ENCODE peak calls at places on chromosomes 13 and 19, in six cellular contexts. U is upper lobe of left lung, E is uterus, A is right lobe of liver, M is body of pancreas, I is lower leg skin. Y is an unnamed sample.

GRCh38 chr13:32036131-32036695 is 4.6 kb downstream of the FRY start:
- DNase-seq in A (no peak), U (peak; percentile 51), M (no peak), I (no peak), E (no peak), Y (no peak)

GRCh38 chr19:778910-779653 is 18.2 kb upstream of the PTBP1 start:
- DNase-seq in U (peak; percentile 63), A (no peak), I (peak; percentile 84), M (peak; percentile 50), E (peak; percentile 49), Y (peak; percentile 79)

GRCh38 chr13:23956106-23956505 is 58.8 kb upstream of the C1QTNF9B start:
- DNase-seq in M (no peak), E (no peak), U (no peak), I (no peak), A (no peak), Y (no peak)

GRCh38 chr19:52962394-52963228 is at the start of gene ZNF816:
- DNase-seq in U (peak; percentile 98), I (peak; percentile 98), A (peak; percentile 97), E (peak; percentile 99), M (peak; percentile 98), Y (peak; percentile 98)

GRCh38 chr19:12722566-12723382 is 958 bp downstream of the TNPO2 start:
- DNase-seq in M (peak; percentile 99), A (peak; percentile 98), I (peak; percentile 98), U (peak; percentile 98), E (peak; percentile 94), Y (peak; percentile 97)

GRCh38 chr19:17210296-17210695 is 4.9 kb upstream of the USE1 start:
- DNase-seq in E (no peak), M (no peak), I (no peak), A (no peak), U (no peak), Y (no peak)

GRCh38 chr19:5048727-5049553 is 80.0 kb downstream of the KDM4B start:
- DNase-seq in A (no peak), M (peak; percentile 79), I (peak; percentile 55), E (peak; percentile 61), U (no peak), Y (peak; percentile 96)

GRCh38 chr19:12786149-12786870 is 5.0 kb upstream of the JUNB start:
- DNase-seq in E (no peak), M (peak; percentile 96), U (peak; percentile 93), I (peak; percentile 74), A (peak; percentile 74), Y (no peak)

GRCh38 chr19:45615795-45616708 is 14.0 kb upstream of the GPR4 start:
- DNase-seq in U (peak; percentile 79), E (peak; percentile 66), M (peak; percentile 97), A (peak; percentile 80), I (peak; percentile 44), Y (peak; percentile 68)

GRCh38 chr19:35408284-35409171 is 37.7 kb downstream of the GPR42 start:
- DNase-seq in E (no peak), M (no peak), I (no peak), A (no peak), U (no peak), Y (no peak)

GRCh38 chr19:44640518-44640917 is 3.2 kb upstream of the PVR start:
- DNase-seq in A (peak; percentile 20), I (no peak), U (no peak), M (no peak), E (no peak), Y (no peak)

GRCh38 chr19:19533826-19534225 is 4.2 kb upstream of the CILP2 start:
- DNase-seq in A (no peak), E (no peak), I (no peak), M (no peak), U (no peak), Y (no peak)

GRCh38 chr19:17202249-17202648 is 12.9 kb upstream of the USE1 start:
- DNase-seq in M (no peak), E (no peak), U (no peak), A (no peak), I (no peak), Y (no peak)

GRCh38 chr19:10120538-10121198 is 969 bp upstream of the EIF3G start:
- DNase-seq in I (no peak), A (no peak), M (no peak), E (peak; percentile 28), U (no peak), Y (peak; percentile 59)

GRCh38 chr13:41250993-41251392 is 12.4 kb downstream of the MTRF1 start:
- DNase-seq in U (no peak), A (no peak), I (no peak), M (no peak), E (no peak), Y (no peak)

GRCh38 chr19:50203281-50204080 is at the start of gene MYH14:
- DNase-seq in U (peak; percentile 91), M (peak; percentile 98), I (peak; percentile 63), E (peak; percentile 30), A (peak; percentile 95), Y (no peak)

GRCh38 chr13:39016789-39017188 is 21.1 kb downstream of the PROSER1 start:
- DNase-seq in U (no peak), A (no peak), E (no peak), M (no peak), I (no peak), Y (no peak)

GRCh38 chr19:41376241-41376997 is at the start of gene TMEM91:
- DNase-seq in M (peak; percentile 52), U (peak; percentile 63), E (peak; percentile 60), I (no peak), A (no peak), Y (no peak)

GRCh38 chr19:708154-709141 is at the start of gene PALM:
- DNase-seq in U (no peak), M (no peak), E (peak; percentile 47), I (no peak), A (no peak), Y (peak; percentile 57)

GRCh38 chr13:73672492-73672891 is 461.7 kb downstream of the KLF12 start:
- DNase-seq in I (no peak), E (no peak), A (no peak), U (no peak), M (no peak), Y (no peak)

GRCh38 chr13:76798037-76798436 is 88.2 kb downstream of the KCTD12 start:
- DNase-seq in E (no peak), M (no peak), I (no peak), U (peak; percentile 61), A (no peak), Y (no peak)

GRCh38 chr13:102569488-102569887 is 27.3 kb upstream of the TPP2 start:
- DNase-seq in E (no peak), A (no peak), I (no peak), M (no peak), U (no peak), Y (no peak)

GRCh38 chr13:109074853-109075252 is 445.4 kb downstream of the MYO16 start:
- DNase-seq in U (no peak), M (no peak), I (no peak), A (no peak), E (no peak), Y (no peak)

GRCh38 chr19:32576790-32577189 is 4.2 kb upstream of the PDCD5 start:
- DNase-seq in M (no peak), U (no peak), I (no peak), A (no peak), E (no peak), Y (no peak)

GRCh38 chr19:32581704-32582164 is 744 bp downstream of the PDCD5 start:
- DNase-seq in E (no peak), I (no peak), M (no peak), A (peak; percentile 59), U (peak; percentile 24), Y (peak; percentile 30)

GRCh38 chr19:32580901-32581703 is at the start of gene PDCD5:
- DNase-seq in E (peak; percentile 97), M (peak; percentile 98), A (peak; percentile 98), I (peak; percentile 96), U (peak; percentile 97), Y (peak; percentile 97)

GRCh38 chr19:32580353-32580900 is 563 bp upstream of the PDCD5 start:
- DNase-seq in M (no peak), A (no peak), E (no peak), I (no peak), U (no peak), Y (no peak)
- TF ChIP-seq POLR2A in M (no peak), A (no peak), E (no peak), I (no peak), U (no peak), Y (no peak)

GRCh38 chr13:30395192-30396158 is 26.8 kb upstream of the UBE2L5 start:
- DNase-seq in I (peak; percentile 98), U (peak; percentile 99), E (peak; percentile 95), A (peak; percentile 97), M (peak; percentile 96), Y (peak; percentile 37)
- TF ChIP-seq POLR2A in I (peak; percentile 31), U (peak; percentile 51), E (peak; percentile 52), A (peak; percentile 70), M (peak; percentile 87), Y (peak; percentile 26)

DNA sequence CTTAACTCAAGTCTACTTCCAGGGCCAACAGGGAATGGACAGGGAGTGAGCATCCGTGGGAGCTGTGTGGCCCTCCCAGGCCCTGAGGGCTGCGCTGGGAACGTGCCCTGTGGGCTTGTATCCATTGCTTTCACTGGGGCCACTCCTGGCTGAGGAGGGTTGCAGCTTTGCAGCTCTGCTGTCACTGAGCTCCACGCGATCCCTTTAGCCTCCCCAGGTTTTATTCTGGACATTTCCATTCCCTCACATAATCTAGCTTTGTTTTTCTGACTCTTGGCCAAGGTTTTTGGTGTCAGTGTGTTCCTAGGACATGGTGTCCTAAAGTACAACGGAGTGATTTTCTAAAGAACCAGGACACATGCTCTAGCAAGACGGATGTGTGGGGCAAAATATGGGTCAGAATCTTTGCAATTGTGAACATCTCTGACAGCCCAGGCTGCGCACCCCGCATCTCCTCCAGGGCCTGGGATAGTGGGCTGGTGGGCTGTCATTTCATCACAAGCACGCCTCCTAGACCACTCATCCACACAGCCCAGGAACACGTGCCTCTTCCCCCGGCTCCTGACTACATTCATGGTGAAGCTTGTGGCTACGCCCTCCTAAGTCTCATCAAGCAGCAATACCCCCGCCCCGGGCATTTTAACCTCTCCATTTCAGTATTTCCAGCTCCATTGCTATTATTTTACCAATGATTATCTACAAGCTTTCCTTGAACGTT is 27.9 kb downstream of the GGACT start:
- DNase-seq in U (no peak), E (peak; percentile 48), A (no peak), M (no peak), I (no peak), Y (no peak)
- TF ChIP-seq POLR2A in U (no peak), E (no peak), A (no peak), M (no peak), I (no peak), Y (no peak)

GRCh38 chr19:2627855-2628254 is 74.6 kb downstream of the GNG7 start:
- DNase-seq in M (no peak), A (no peak), E (no peak), I (no peak), U (no peak), Y (no peak)

GRCh38 chr19:2628597-2628996 is 73.9 kb downstream of the GNG7 start:
- DNase-seq in A (no peak), E (no peak), M (no peak), U (no peak), I (no peak), Y (no peak)

GRCh38 chr19:2625434-2625833 is 77.1 kb downstream of the GNG7 start:
- DNase-seq in A (peak; percentile 76), I (peak; percentile 62), E (no peak), U (peak; percentile 91), M (no peak), Y (no peak)

GRCh38 chr19:2629491-2630351 is 72.8 kb downstream of the GNG7 start:
- DNase-seq in I (no peak), M (no peak), E (no peak), U (peak; percentile 55), A (peak; percentile 84), Y (no peak)

GRCh38 chr19:2627319-2627829 is 75.1 kb downstream of the GNG7 start:
- DNase-seq in I (peak; percentile 93), U (peak; percentile 95), A (peak; percentile 90), M (peak; percentile 93), E (peak; percentile 41), Y (peak; percentile 99)
- TF ChIP-seq POLR2A in I (no peak), U (no peak), A (peak; percentile 91), M (peak; percentile 43), E (no peak), Y (no peak)

Y was measured in H54.